ENCODE peak calls at places on chromosomes 7 and 10, in five cellular contexts. Q is head of caudate nucleus, F is NCI-H1417, Y is putamen, O is A549. T is an unnamed sample.

GRCh38 chr10:57694956-57695605 is 572.6 kb downstream of the IPMK start:
- DNase-seq in Q (no peak), F (peak), Y (no peak), O (no peak), T (no peak)

GRCh38 chr10:22391605-22392004 is 46.3 kb downstream of the SPAG6 start:
- DNase-seq in Q (no peak), F (peak), Y (no peak), O (no peak), T (no peak)

GRCh38 chr7:26948617-26949118 is 84.3 kb upstream of the SKAP2 start:
- DNase-seq in Q (no peak), F (no peak), Y (no peak), O (no peak), T (no peak)

GRCh38 chr7:153061913-153062528 is 302.5 kb downstream of the ACTR3B start:
- DNase-seq in Q (no peak), F (no peak), Y (no peak), O (peak), T (no peak)

GRCh38 chr7:101173752-101174244 is 6.3 kb downstream of the NAT16 start:
- DNase-seq in Q (no peak), F (peak), Y (no peak), O (peak), T (peak)

GRCh38 chr7:44445986-44446671 is 44.3 kb downstream of the NUDCD3 start:
- DNase-seq in Q (peak), F (no peak), Y (peak), O (no peak), T (no peak)

GRCh38 chr7:131071786-131072504 is 255.7 kb upstream of the MKLN1 start:
- DNase-seq in Q (no peak), F (peak), Y (peak), O (peak), T (no peak)

GRCh38 chr7:80133361-80134104 is 1.1 kb upstream of the GNAI1 start:
- DNase-seq in Q (no peak), F (peak), Y (peak), O (peak), T (no peak)

GRCh38 chr7:19392246-19392645 is 247.0 kb upstream of the FERD3L start:
- DNase-seq in Q (no peak), F (no peak), Y (no peak), O (no peak), T (no peak)

GRCh38 chr10:112981553-112981952 is 31.5 kb downstream of the TCF7L2 start:
- DNase-seq in Q (no peak), F (no peak), Y (no peak), O (no peak), T (peak)

GRCh38 chr10:63711866-63712716 is 190.9 kb downstream of the REEP3 start:
- DNase-seq in Q (peak), F (peak), Y (peak), O (peak), T (no peak)

GRCh38 chr10:43355749-43356371 is 15.6 kb upstream of the FXYD4 start:
- DNase-seq in Q (no peak), F (peak), Y (peak), O (peak), T (no peak)

GRCh38 chr7:50952544-50952943 is 169.8 kb upstream of the GRB10 start:
- DNase-seq in Q (no peak), F (no peak), Y (no peak), O (no peak), T (no peak)

GRCh38 chr10:116808706-116809105 is 40.6 kb upstream of the ENO4 start:
- DNase-seq in Q (no peak), F (no peak), Y (no peak), O (no peak), T (no peak)